ENCODE peak calls at places on chromosomes 1 and 21, in five cellular contexts. T, P, G, A and H are unnamed samples.

GRCh38 chr1:93919780-93920179 is 10.6 kb upstream of the GCLM start:
- DNase-seq in T (no peak), P (no peak), G (no peak), A (no peak), H (no peak)

GRCh38 chr1:172849653-172850052 is 190.8 kb downstream of the FASLG start:
- DNase-seq in T (no peak), P (no peak), G (no peak), A (no peak), H (no peak)

GRCh38 chr1:232620356-232620841 is 9.5 kb downstream of the SIPA1L2 start:
- DNase-seq in T (no peak), P (peak; percentile 71), G (no peak), A (no peak), H (no peak)

GRCh38 chr1:54784066-54784465 is 17.1 kb downstream of the TTC22 start:
- DNase-seq in T (no peak), P (no peak), G (no peak), A (no peak), H (no peak)

GRCh38 chr1:209248649-209249279 is 334.8 kb upstream of the CAMK1G start:
- DNase-seq in T (peak; percentile 68), P (peak; percentile 53), G (peak; percentile 34), A (peak; percentile 30), H (peak; percentile 72)

GRCh38 chr21:26966978-26967913 is at the start of gene ADAMTS5:
- DNase-seq in T (no peak), P (peak; percentile 80), G (no peak), A (no peak), H (peak; percentile 59)

GRCh38 chr1:57278558-57278957 is 145.3 kb downstream of the DAB1 start:
- DNase-seq in T (no peak), P (no peak), G (peak; percentile 41), A (no peak), H (no peak)

GRCh38 chr1:201309420-201309819 is 26.1 kb downstream of the PKP1 start:
- DNase-seq in T (peak; percentile 74), P (peak; percentile 90), G (peak; percentile 80), A (no peak), H (peak; percentile 68)

GRCh38 chr1:64873576-64873975 is 92.8 kb downstream of the JAK1 start:
- DNase-seq in T (no peak), P (no peak), G (no peak), A (no peak), H (no peak)

GRCh38 chr1:42777860-42778259 is 6.9 kb upstream of the TMEM269 start:
- DNase-seq in T (peak; percentile 80), P (peak; percentile 75), G (peak; percentile 40), A (no peak), H (peak; percentile 63)

GRCh38 chr1:29238601-29238964 is 2.3 kb downstream of the PTPRU start:
- DNase-seq in T (no peak), P (no peak), G (peak; percentile 25), A (no peak), H (no peak)

GRCh38 chr1:29240986-29241385 is 4.7 kb downstream of the PTPRU start:
- DNase-seq in T (no peak), P (no peak), G (no peak), A (no peak), H (no peak)

GRCh38 chr1:29240400-29240837 is 4.1 kb downstream of the PTPRU start:
- DNase-seq in T (no peak), P (peak; percentile 49), G (no peak), A (no peak), H (no peak)

GRCh38 chr1:29237906-29238600 is 1.7 kb downstream of the PTPRU start:
- DNase-seq in T (no peak), P (peak; percentile 80), G (peak; percentile 34), A (no peak), H (peak; percentile 53)

GRCh38 chr1:29239142-29239541 is 2.8 kb downstream of the PTPRU start:
- DNase-seq in T (no peak), P (peak; percentile 38), G (peak; percentile 86), A (no peak), H (no peak)
- TF ChIP-seq FOXM1 in T (no peak), P (no peak), G (no peak), A (no peak), H (no peak)

DNA sequence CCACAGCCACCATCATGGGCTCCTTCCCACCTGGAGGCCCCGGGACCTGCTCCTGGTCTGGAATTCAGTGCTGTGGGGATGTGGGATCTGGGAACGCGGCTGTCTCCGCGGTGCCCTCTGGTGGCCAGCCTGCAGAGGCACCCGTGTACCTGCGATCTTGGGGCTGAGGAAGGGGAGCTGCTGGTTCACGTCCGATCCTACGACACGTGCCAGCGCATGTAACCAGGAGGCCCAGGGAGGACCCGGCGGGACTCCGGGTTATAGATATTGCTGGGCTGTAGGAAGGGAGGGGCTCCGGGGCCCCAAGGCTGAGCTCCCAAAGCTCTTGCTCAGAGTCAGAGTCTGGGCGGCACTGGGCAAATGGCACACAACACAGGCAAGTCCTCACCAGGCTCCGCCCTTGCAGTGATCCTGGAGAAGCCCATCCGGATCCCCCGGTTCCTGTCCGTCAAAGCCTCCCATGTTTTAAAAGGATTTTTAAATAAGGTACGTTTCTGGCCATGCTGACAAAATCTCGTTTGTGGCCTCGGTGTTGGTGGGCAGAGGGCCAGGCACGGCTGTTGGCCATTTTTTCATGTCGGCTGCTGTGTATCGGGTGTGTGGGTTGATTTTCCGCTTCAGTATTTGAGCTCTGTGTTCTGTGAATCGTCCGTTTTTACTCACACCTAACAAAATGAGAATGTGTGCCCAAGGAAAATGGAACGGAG is 20.1 kb downstream of the FAAP20 start:
- DNase-seq in T (peak; percentile 83), P (peak; percentile 94), G (peak; percentile 23), A (no peak), H (peak; percentile 90)
- TF ChIP-seq FOXM1 in T (no peak), P (no peak), G (no peak), A (no peak), H (no peak)

DNA sequence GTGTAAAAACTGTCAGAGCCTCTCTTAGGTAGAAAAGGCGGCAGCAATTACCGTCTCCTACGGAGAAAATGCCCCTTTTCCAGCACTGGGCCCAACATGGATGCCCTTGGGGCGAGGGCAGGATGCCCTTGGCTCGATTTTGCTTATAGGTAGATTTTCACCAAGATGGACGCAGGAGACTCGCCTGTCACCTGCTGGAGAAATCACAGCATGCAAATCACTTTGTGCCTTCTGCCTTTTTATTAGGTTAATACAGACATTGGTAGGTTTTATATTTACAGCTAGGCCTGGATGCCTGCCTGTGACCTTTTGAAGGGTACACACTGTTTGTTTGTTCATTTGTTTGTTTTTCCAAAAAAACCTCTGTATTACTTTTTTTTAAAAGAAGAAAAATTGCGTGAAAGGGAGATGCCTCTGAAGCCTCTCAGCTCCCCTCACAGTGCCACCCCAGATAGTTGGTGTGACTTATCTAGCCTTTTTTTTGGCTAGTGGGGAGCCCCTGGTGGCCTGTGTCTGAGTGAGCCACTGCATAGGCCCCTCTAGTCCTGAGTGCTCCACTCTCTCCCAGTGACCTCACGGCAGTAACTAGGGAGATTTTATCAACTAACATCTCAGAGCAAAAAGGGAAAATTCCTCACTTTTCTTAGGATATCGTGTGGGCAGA is 2.5 kb downstream of the ATP1B1 start:
- DNase-seq in T (no peak), P (peak; percentile 60), G (peak; percentile 71), A (no peak), H (no peak)
- TF ChIP-seq FOXM1 in T (no peak), P (no peak), G (no peak), A (no peak), H (no peak)

DNA sequence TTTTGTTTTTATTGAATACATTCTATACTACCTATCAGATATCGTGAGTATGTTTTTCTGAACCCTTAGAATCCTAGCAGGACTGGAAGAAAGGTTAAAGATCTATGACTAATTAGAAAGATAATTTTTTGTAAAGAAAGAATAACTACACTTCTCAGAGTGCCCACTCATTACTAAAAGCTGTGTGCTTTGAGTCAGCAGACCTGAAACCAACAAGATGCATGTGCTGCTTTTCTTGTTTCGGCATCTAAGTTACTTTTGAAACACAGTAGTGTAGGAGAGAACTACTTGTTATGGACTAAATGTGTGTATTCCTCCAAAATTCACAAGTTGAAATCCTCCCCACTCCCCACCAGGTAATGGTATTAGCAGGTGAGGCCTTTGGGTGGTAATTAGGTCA is 127.8 kb upstream of the ESRRG start:
- DNase-seq in T (no peak), P (no peak), G (no peak), A (no peak), H (no peak)
- TF ChIP-seq FOXM1 in T (no peak), P (no peak), G (no peak), A (no peak), H (no peak)

GRCh38 chr1:90561384-90561783 is 155.7 kb downstream of the BARHL2 start:
- DNase-seq in T (no peak), P (no peak), G (no peak), A (no peak), H (no peak)
- TF ChIP-seq FOXM1 in T (no peak), P (no peak), G (no peak), A (no peak), H (no peak)